ENCODE peak calls at places on chromosomes 11 and 22, in five cellular contexts. H is progenitor cell of endocrine pancreas, D is heart left ventricle, N is epithelial cell of esophagus, M is GM10248. A is an unnamed sample.

GRCh38 chr11:45859661-45860140 is 12.4 kb downstream of the CRY2 start:
- DNase-seq in H (no peak), D (peak), N (peak), M (no peak), A (no peak)

GRCh38 chr11:57566035-57566504 is 1.4 kb downstream of the UBE2L6 start:
- DNase-seq in H (no peak), D (peak), N (peak), M (peak), A (no peak)

GRCh38 chr11:112320668-112321067 is 60.0 kb upstream of the PLET1 start:
- DNase-seq in H (no peak), D (peak), N (peak), M (no peak), A (no peak)

GRCh38 chr22:41280065-41280464 is 5.9 kb downstream of the RANGAP1 start:
- DNase-seq in H (no peak), D (no peak), N (peak), M (no peak), A (no peak)

GRCh38 chr22:17243524-17243923 is 24.3 kb upstream of the ADA2 start:
- DNase-seq in H (no peak), D (no peak), N (peak), M (peak), A (peak)

GRCh38 chr11:44621784-44622183 is 56.3 kb downstream of the CD82 start:
- DNase-seq in H (peak), D (peak), N (no peak), M (no peak), A (peak)

GRCh38 chr11:70616938-70617674 is 218.8 kb downstream of the CTTN start:
- DNase-seq in H (no peak), D (no peak), N (no peak), M (no peak), A (no peak)

GRCh38 chr11:16110862-16111261 is 245.5 kb downstream of the SOX6 start:
- DNase-seq in H (no peak), D (no peak), N (no peak), M (no peak), A (no peak)

GRCh38 chr11:36333468-36333867 is 37.4 kb downstream of the PRR5L start:
- DNase-seq in H (no peak), D (no peak), N (peak), M (no peak), A (no peak)

GRCh38 chr22:23151827-23152226 is 6.5 kb downstream of the RAB36 start:
- DNase-seq in H (no peak), D (no peak), N (no peak), M (no peak), A (no peak)

GRCh38 chr22:25392584-25392983 is 171.9 kb upstream of the GRK3 start:
- DNase-seq in H (no peak), D (no peak), N (no peak), M (no peak), A (no peak)

GRCh38 chr11:95089620-95090542 is at the start of gene ENDOD1:
- DNase-seq in H (peak), D (peak), N (peak), M (peak), A (peak)

GRCh38 chr11:103587951-103588788 is 448.3 kb upstream of the DDI1 start:
- DNase-seq in H (no peak), D (no peak), N (peak), M (no peak), A (no peak)

GRCh38 chr11:134758342-134758931 is 346.4 kb upstream of the B3GAT1 start:
- DNase-seq in H (no peak), D (no peak), N (no peak), M (no peak), A (no peak)

GRCh38 chr22:33524511-33525270 is 395.6 kb downstream of the LARGE1 start:
- DNase-seq in H (no peak), D (no peak), N (no peak), M (no peak), A (no peak)

GRCh38 chr22:39253427-39254070 is 8.8 kb upstream of the PDGFB start:
- DNase-seq in H (no peak), D (peak), N (peak), M (peak), A (no peak)

GRCh38 chr11:62804310-62805043 is 763 bp downstream of the NXF1 start:
- DNase-seq in H (no peak), D (no peak), N (peak), M (no peak), A (no peak)

GRCh38 chr11:5196067-5196466 is 4.4 kb downstream of the OR51V1 start:
- DNase-seq in H (no peak), D (no peak), N (no peak), M (no peak), A (no peak)

GRCh38 chr22:17119481-17120202 is 1.5 kb downstream of the TMEM121B start:
- DNase-seq in H (no peak), D (no peak), N (no peak), M (no peak), A (no peak)

GRCh38 chr22:25563757-25564319 is 637 bp upstream of the GRK3 start:
- DNase-seq in H (no peak), D (peak), N (peak), M (no peak), A (peak)

GRCh38 chr11:17313349-17314231 is 37.1 kb downstream of the NUCB2 start:
- DNase-seq in H (no peak), D (no peak), N (no peak), M (no peak), A (no peak)

GRCh38 chr11:72102162-72102561 is 935 bp downstream of the LAMTOR1 start:
- DNase-seq in H (no peak), D (no peak), N (no peak), M (no peak), A (no peak)

GRCh38 chr22:38272373-38273134 is at the start of gene TMEM184B:
- DNase-seq in H (peak), D (peak), N (peak), M (peak), A (peak)

GRCh38 chr11:79950172-79950571 is 509.3 kb upstream of the TENM4 start:
- DNase-seq in H (no peak), D (no peak), N (no peak), M (no peak), A (no peak)

GRCh38 chr22:35542972-35543516 is 2.4 kb downstream of the RASD2 start:
- DNase-seq in H (no peak), D (no peak), N (no peak), M (no peak), A (no peak)

GRCh38 chr11:59551651-59552521 is 40.5 kb downstream of the OR4D9 start:
- DNase-seq in H (no peak), D (peak), N (peak), M (no peak), A (no peak)

GRCh38 chr11:12202911-12203310 is 92.5 kb downstream of the MICAL2 start:
- DNase-seq in H (no peak), D (no peak), N (no peak), M (no peak), A (no peak)

GRCh38 chr11:5508605-5509004 is 1.2 kb downstream of the UBQLN3 start:
- DNase-seq in H (no peak), D (no peak), N (no peak), M (no peak), A (no peak)

GRCh38 chr11:48207881-48208280 is 8.7 kb upstream of the OR4B1 start:
- DNase-seq in H (no peak), D (no peak), N (no peak), M (no peak), A (no peak)

DNA sequence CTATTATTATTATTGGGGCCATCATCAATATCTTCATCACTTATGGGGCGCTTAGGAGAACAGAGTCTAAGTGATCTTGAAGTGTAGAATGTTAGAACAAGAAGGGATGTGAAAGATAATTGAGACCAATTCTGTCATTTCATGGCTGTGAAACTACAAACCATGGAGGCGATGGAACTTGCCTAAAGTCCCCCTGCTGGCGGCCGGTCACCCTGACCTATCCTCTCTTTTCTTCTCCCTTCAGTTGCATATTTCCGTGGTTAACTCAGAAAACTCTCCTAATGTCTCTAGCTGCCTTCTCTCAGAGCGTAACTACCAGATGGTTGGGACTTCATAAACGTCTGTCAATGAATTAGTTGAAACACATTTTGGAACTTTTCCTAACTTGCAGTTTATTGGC is 6.6 kb upstream of the OR4B1 start:
- DNase-seq in H (no peak), D (no peak), N (no peak), M (no peak), A (no peak)
- TF ChIP-seq CTCF in H (no peak), D (no peak), N (no peak), M (no peak), A (no peak)

DNA sequence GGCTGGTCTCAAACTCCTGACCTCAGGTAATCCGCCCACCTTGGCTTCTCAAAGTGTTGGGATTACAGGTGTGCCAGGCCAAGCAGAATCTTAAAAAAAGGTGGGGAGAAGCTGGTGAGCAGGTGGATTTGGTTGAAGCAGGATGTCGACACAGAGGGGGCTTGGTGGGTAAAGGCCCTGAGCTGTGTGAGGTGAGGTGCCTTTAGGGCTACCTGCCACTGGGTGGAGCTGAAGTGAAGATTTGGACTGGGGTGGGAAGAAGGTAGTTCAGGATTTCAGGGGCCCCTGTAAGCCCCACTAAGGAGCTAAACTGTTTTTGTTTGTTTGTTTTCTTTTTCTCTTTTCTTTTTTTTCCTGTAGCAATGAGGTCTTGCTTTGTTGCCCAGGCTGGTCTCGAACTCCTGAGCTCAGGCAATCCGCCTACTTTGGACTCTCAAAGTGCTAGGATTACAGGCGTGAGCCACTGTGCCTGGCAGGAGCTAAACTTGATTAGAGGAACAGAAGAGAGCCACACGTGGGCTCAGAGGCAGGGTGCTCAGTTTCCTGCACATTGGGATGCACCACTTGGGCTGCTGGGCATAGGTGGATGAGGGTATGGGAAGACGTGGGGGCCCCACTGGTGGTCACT is 6.0 kb downstream of the P2RX6 start:
- DNase-seq in H (no peak), D (no peak), N (peak), M (peak), A (peak)
- TF ChIP-seq CTCF in H (peak), D (no peak), N (peak), M (peak), A (peak)

GRCh38 chr22:50502096-50502495 is 5.4 kb downstream of the LMF2 start:
- DNase-seq in H (no peak), D (no peak), N (no peak), M (no peak), A (no peak)

GRCh38 chr22:50504245-50505211 is 3.0 kb downstream of the LMF2 start:
- DNase-seq in H (no peak), D (no peak), N (peak), M (no peak), A (peak)

GRCh38 chr22:50505276-50505775 is 2.2 kb downstream of the LMF2 start:
- DNase-seq in H (no peak), D (no peak), N (no peak), M (no peak), A (peak)

GRCh38 chr22:50502628-50503474 is 4.7 kb downstream of the LMF2 start:
- DNase-seq in H (no peak), D (no peak), N (no peak), M (no peak), A (no peak)

GRCh38 chr22:50503475-50504145 is 3.9 kb downstream of the LMF2 start:
- DNase-seq in H (no peak), D (no peak), N (no peak), M (no peak), A (peak)
- TF ChIP-seq CTCF in H (no peak), D (no peak), N (peak), M (no peak), A (no peak)

GRCh38 chr11:3135491-3136440 is 29.3 kb downstream of the OSBPL5 start:
- DNase-seq in H (no peak), D (no peak), N (no peak), M (no peak), A (peak)
- TF ChIP-seq CTCF in H (peak), D (no peak), N (no peak), M (no peak), A (no peak)

DNA sequence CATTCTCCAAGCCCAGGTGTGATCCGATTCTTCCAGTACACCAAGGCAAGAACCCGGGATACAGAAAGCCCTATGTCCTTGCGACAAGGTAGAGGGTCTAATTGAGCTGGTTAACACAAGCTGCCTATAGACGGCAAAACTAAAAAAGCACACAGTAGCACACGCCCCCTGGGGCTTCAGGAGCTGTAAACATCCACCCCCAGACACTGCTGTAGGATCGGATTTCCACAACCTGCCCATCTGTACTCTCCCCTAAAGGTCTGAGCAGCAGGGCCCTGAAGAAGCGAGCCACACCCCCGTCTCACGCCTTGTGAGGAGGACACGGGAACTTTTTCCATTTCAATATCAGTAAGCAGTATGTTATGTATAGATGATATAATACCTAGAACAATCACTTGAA is 624.7 kb downstream of the BUD13 start:
- DNase-seq in H (no peak), D (no peak), N (no peak), M (no peak), A (no peak)
- TF ChIP-seq CTCF in H (no peak), D (no peak), N (no peak), M (no peak), A (no peak)

DNA sequence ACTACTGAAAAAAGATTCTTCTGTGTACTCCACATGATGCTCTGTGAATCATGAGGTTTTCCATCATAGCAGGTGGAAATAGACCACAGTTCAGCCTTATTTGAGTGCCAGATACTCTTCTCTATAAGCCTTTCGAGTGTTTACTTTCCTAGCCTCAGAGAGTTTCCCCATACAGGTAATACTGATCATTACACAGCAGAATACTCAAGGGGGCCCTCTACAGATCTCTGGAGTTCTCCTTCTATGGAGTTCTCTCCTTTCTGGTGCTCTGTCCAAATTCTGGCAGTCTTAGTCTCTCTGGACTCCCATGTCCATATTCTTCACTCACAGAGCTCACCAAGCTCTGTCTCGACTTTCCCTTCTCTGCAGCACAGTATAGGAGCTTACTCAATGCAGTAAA is 175.7 kb upstream of the CARD18 start:
- DNase-seq in H (no peak), D (no peak), N (peak), M (no peak), A (no peak)
- TF ChIP-seq CTCF in H (no peak), D (no peak), N (peak), M (no peak), A (no peak)

GRCh38 chr11:9726313-9727022 is 62.6 kb downstream of the SWAP70 start:
- DNase-seq in H (no peak), D (no peak), N (peak), M (peak), A (no peak)

GRCh38 chr11:9731256-9731655 is 67.4 kb downstream of the SWAP70 start:
- DNase-seq in H (no peak), D (no peak), N (no peak), M (no peak), A (no peak)

GRCh38 chr11:9733212-9733611 is 69.3 kb downstream of the SWAP70 start:
- DNase-seq in H (no peak), D (no peak), N (no peak), M (no peak), A (no peak)

GRCh38 chr11:9732453-9732852 is 68.6 kb downstream of the SWAP70 start:
- DNase-seq in H (no peak), D (no peak), N (no peak), M (no peak), A (no peak)

GRCh38 chr11:9728058-9728457 is 64.2 kb downstream of the SWAP70 start:
- DNase-seq in H (no peak), D (no peak), N (no peak), M (no peak), A (no peak)
- TF ChIP-seq CTCF in H (no peak), D (no peak), N (no peak), M (no peak), A (no peak)

DNA sequence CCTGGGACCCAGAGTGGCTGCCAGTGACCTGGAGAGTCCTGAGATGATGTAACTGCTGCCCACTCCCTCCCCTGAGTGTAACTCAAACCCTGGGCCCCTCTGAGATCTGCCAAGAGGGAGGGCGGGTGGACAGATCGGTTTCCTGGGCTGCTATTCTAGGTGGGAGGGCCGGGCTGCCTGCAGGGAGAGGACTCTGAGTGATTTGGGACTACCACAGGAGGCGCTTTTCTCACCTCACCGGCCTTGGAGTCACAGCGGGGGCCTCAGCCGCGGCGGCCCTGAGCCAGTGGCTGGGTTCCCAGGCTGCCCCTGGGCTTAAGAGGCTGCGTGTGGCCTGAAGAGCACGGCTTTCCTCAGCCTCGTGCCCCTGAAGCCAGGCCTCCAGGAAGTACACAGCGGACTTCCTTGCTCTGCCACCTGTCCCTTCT is 11.4 kb downstream of the RELT start:
- DNase-seq in H (no peak), D (no peak), N (no peak), M (no peak), A (no peak)
- TF ChIP-seq CTCF in H (no peak), D (no peak), N (no peak), M (no peak), A (no peak)

A was measured in CD14-positive monocyte.